ENCODE peak calls at places on chromosomes 13 and 19, in four cellular contexts. One of them, this sample, is unnamed.

GRCh38 chr13:80217614-80218456 is 123.1 kb downstream of the SPRY2 start:
- DNase-seq in GM20000: no peak
- DNase-seq in heart right ventricle: no peak
- DNase-seq in H1: no peak
- DNase-seq in this sample: no peak

GRCh38 chr13:74009100-74009668 is 125.0 kb downstream of the KLF12 start:
- DNase-seq in GM20000: no peak
- DNase-seq in heart right ventricle: no peak
- DNase-seq in H1: no peak
- DNase-seq in this sample: no peak

GRCh38 chr13:89951341-89951740 is 1396.1 kb upstream of the MIR17HG start:
- DNase-seq in GM20000: no peak
- DNase-seq in heart right ventricle: no peak
- DNase-seq in H1: no peak
- DNase-seq in this sample: no peak

GRCh38 chr19:10977773-10978155 is 16.9 kb downstream of the SMARCA4 start:
- DNase-seq in GM20000: no peak
- DNase-seq in heart right ventricle: no peak
- DNase-seq in H1: no peak
- DNase-seq in this sample: no peak

GRCh38 chr13:99908129-99908805 is 63.3 kb downstream of the ZIC5 start:
- DNase-seq in GM20000: no peak
- DNase-seq in heart right ventricle: no peak
- DNase-seq in H1: no peak
- DNase-seq in this sample: no peak

GRCh38 chr13:98372886-98373285 is 195.8 kb upstream of the RNF113B start:
- DNase-seq in GM20000: no peak
- DNase-seq in heart right ventricle: no peak
- DNase-seq in H1: no peak
- DNase-seq in this sample: no peak

GRCh38 chr19:57559008-57559403 is 657 bp downstream of the ZNF550 start:
- DNase-seq in GM20000: peak
- DNase-seq in heart right ventricle: peak
- DNase-seq in H1: no peak
- DNase-seq in this sample: peak

GRCh38 chr13:28678809-28679208 is 19.9 kb downstream of the POMP start:
- DNase-seq in GM20000: no peak
- DNase-seq in heart right ventricle: no peak
- DNase-seq in H1: no peak
- DNase-seq in this sample: no peak

GRCh38 chr13:69213331-69213850 is 894.2 kb upstream of the ATXN8OS start:
- DNase-seq in GM20000: no peak
- DNase-seq in heart right ventricle: no peak
- DNase-seq in H1: no peak
- DNase-seq in this sample: no peak

GRCh38 chr13:25847635-25848616 is 203.9 kb downstream of the SHISA2 start:
- DNase-seq in GM20000: no peak
- DNase-seq in heart right ventricle: no peak
- DNase-seq in H1: no peak
- DNase-seq in this sample: no peak

GRCh38 chr13:111325941-111326620 is 5.6 kb downstream of the TEX29 start:
- DNase-seq in GM20000: no peak
- DNase-seq in heart right ventricle: no peak
- DNase-seq in H1: no peak
- DNase-seq in this sample: no peak

GRCh38 chr13:85864963-85865530 is 65.8 kb upstream of the SLITRK6 start:
- DNase-seq in GM20000: no peak
- DNase-seq in heart right ventricle: no peak
- DNase-seq in H1: no peak
- DNase-seq in this sample: no peak

GRCh38 chr13:95643471-95643813 is 1.1 kb downstream of the DZIP1 start:
- DNase-seq in GM20000: no peak
- DNase-seq in heart right ventricle: no peak
- DNase-seq in H1: no peak
- DNase-seq in this sample: no peak

GRCh38 chr13:111401755-111402154 is 81.3 kb downstream of the TEX29 start:
- DNase-seq in GM20000: no peak
- DNase-seq in heart right ventricle: no peak
- DNase-seq in H1: no peak
- DNase-seq in this sample: no peak

GRCh38 chr13:98216135-98216565 is 39.1 kb upstream of the RNF113B start:
- DNase-seq in GM20000: no peak
- DNase-seq in heart right ventricle: peak
- DNase-seq in H1: no peak
- DNase-seq in this sample: no peak

GRCh38 chr19:38149597-38149996 is 74.4 kb downstream of the DPF1 start:
- DNase-seq in GM20000: no peak
- DNase-seq in heart right ventricle: no peak
- DNase-seq in H1: no peak
- DNase-seq in this sample: no peak

GRCh38 chr13:92967923-92968322 is 258.7 kb upstream of the GPC6 start:
- DNase-seq in GM20000: no peak
- DNase-seq in heart right ventricle: no peak
- DNase-seq in H1: no peak
- DNase-seq in this sample: no peak

GRCh38 chr13:99124695-99125334 is 75.8 kb upstream of the UBAC2 start:
- DNase-seq in GM20000: peak
- DNase-seq in heart right ventricle: no peak
- DNase-seq in H1: no peak
- DNase-seq in this sample: peak

GRCh38 chr19:39497850-39498261 is 891 bp upstream of the DLL3 start:
- DNase-seq in GM20000: peak
- DNase-seq in heart right ventricle: no peak
- DNase-seq in H1: peak
- DNase-seq in this sample: peak

GRCh38 chr19:13953021-13953531 is 767 bp downstream of the DCAF15 start:
- DNase-seq in GM20000: no peak
- DNase-seq in heart right ventricle: peak
- DNase-seq in H1: no peak
- DNase-seq in this sample: no peak

GRCh38 chr13:86318424-86318823 is 519.2 kb upstream of the SLITRK6 start:
- DNase-seq in GM20000: no peak
- DNase-seq in heart right ventricle: no peak
- DNase-seq in H1: no peak
- DNase-seq in this sample: no peak

GRCh38 chr13:39353988-39354387 is 249.0 kb downstream of the LHFPL6 start:
- DNase-seq in GM20000: no peak
- DNase-seq in heart right ventricle: no peak
- DNase-seq in H1: no peak
- DNase-seq in this sample: no peak

GRCh38 chr13:45200701-45201230 is at the start of gene KCTD4:
- DNase-seq in GM20000: no peak
- DNase-seq in heart right ventricle: no peak
- DNase-seq in H1: no peak
- DNase-seq in this sample: no peak

GRCh38 chr13:33642374-33643065 is 175.4 kb upstream of the RFC3 start:
- DNase-seq in GM20000: no peak
- DNase-seq in heart right ventricle: peak
- DNase-seq in H1: no peak
- DNase-seq in this sample: no peak

GRCh38 chr13:95541911-95542484 is 10.5 kb upstream of the CLDN10 start:
- DNase-seq in GM20000: no peak
- DNase-seq in heart right ventricle: no peak
- DNase-seq in H1: no peak
- DNase-seq in this sample: no peak

GRCh38 chr19:6767357-6768235 is at the start of gene SH2D3A:
- DNase-seq in GM20000: peak
- DNase-seq in heart right ventricle: peak
- DNase-seq in H1: peak
- DNase-seq in this sample: peak

GRCh38 chr19:15022752-15023151 is 26.5 kb upstream of the CASP14 start:
- DNase-seq in GM20000: no peak
- DNase-seq in heart right ventricle: no peak
- DNase-seq in H1: no peak
- DNase-seq in this sample: no peak

GRCh38 chr13:49348748-49349147 is 95.1 kb downstream of the CAB39L start:
- DNase-seq in GM20000: no peak
- DNase-seq in heart right ventricle: no peak
- DNase-seq in H1: peak
- DNase-seq in this sample: no peak

GRCh38 chr13:48562296-48563066 is 29.6 kb upstream of the RCBTB2 start:
- DNase-seq in GM20000: peak
- DNase-seq in heart right ventricle: no peak
- DNase-seq in H1: no peak
- DNase-seq in this sample: peak

DNA sequence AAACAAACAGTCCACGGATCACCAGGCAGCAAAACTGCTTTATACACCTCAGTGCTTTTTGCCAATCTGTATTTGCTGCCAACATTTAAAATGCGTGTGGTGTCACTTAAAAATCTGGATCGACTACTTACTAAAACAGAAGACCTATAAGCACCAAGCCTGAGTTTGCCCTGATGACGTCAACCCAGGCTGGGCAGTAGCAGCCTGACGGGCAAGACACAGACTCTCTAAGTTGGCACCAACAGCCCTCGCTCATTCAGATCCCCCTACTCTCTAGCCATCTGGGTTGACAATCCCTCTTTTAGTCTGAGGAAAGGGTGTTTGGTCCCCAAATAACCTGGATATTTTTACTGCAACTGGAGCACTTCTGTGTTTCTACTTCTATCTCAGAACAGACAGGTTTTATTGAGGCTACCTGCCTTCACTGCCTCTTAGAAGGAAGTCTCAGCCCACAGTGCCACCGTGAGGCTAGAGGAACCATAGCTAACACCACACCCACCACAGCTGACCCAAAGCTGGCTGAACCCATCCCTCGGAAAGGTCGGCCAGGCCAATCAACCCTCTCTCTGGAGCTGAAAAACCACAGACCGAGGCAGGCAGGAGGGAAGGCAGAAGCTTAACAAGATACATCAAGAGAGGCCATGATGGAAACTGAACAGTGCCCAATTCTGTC is 6.9 kb downstream of the SUGP2 start:
- DNase-seq in GM20000: no peak
- DNase-seq in heart right ventricle: no peak
- DNase-seq in H1: no peak
- DNase-seq in this sample: no peak
- TF ChIP-seq CTCF in GM20000: no peak
- TF ChIP-seq CTCF in heart right ventricle: peak
- TF ChIP-seq CTCF in H1: no peak
- TF ChIP-seq CTCF in this sample: peak

DNA sequence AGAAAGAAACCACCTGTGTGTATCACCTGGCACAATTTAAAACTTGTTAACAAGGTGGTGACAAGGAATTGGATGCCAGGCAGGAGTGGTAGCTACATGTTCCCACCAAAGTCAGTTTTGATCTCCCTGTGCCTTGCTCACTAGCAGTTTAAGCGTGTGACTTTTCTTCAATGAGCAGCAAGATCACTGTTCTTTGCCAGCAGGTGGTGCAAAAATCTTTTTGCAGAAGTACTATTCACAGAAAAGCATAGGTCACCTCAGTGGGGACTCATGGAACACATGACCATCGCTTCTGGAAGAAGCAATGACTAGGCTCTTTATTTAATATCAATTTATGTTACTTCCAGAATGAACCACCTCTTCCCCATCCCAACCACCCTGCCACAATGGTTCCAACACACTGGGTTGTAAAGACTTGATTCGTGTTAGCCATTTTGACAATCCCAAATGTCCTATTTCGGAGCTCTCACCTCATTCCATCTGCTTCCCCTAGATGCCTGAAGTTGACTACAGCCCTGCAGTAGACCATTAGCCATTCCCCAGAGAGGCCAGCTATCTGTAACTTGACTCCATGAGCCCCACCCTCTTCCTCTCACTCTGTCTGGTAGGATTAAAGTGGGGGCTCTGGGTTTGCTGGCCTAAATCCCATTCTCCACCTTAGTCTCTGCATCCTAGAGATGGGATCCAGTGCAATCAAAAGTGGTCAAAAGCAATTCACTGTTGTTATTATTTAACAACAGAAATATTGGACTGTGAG is 59.1 kb upstream of the TNFRSF19 start:
- DNase-seq in GM20000: peak
- DNase-seq in heart right ventricle: peak
- DNase-seq in H1: no peak
- DNase-seq in this sample: peak
- TF ChIP-seq CTCF in GM20000: peak
- TF ChIP-seq CTCF in heart right ventricle: peak
- TF ChIP-seq CTCF in H1: no peak
- TF ChIP-seq CTCF in this sample: peak

GRCh38 chr13:94305463-94305862 is 174.0 kb downstream of the DCT start:
- DNase-seq in GM20000: no peak
- DNase-seq in heart right ventricle: peak
- DNase-seq in H1: no peak
- DNase-seq in this sample: no peak

GRCh38 chr13:94305033-94305432 is 174.4 kb downstream of the DCT start:
- DNase-seq in GM20000: no peak
- DNase-seq in heart right ventricle: no peak
- DNase-seq in H1: no peak
- DNase-seq in this sample: no peak

GRCh38 chr13:94301487-94301886 is 178.0 kb downstream of the DCT start:
- DNase-seq in GM20000: no peak
- DNase-seq in heart right ventricle: no peak
- DNase-seq in H1: no peak
- DNase-seq in this sample: no peak

GRCh38 chr13:94305934-94306333 is 173.5 kb downstream of the DCT start:
- DNase-seq in GM20000: no peak
- DNase-seq in heart right ventricle: no peak
- DNase-seq in H1: no peak
- DNase-seq in this sample: no peak

GRCh38 chr13:94303644-94304174 is 175.8 kb downstream of the DCT start:
- DNase-seq in GM20000: no peak
- DNase-seq in heart right ventricle: no peak
- DNase-seq in H1: no peak
- DNase-seq in this sample: no peak
- TF ChIP-seq CTCF in GM20000: no peak
- TF ChIP-seq CTCF in heart right ventricle: no peak
- TF ChIP-seq CTCF in H1: no peak
- TF ChIP-seq CTCF in this sample: no peak

GRCh38 chr19:2495130-2495641 is 19.3 kb downstream of the GADD45B start:
- DNase-seq in GM20000: no peak
- DNase-seq in heart right ventricle: peak
- DNase-seq in H1: no peak
- DNase-seq in this sample: no peak
- TF ChIP-seq CTCF in GM20000: no peak
- TF ChIP-seq CTCF in heart right ventricle: no peak
- TF ChIP-seq CTCF in H1: no peak
- TF ChIP-seq CTCF in this sample: no peak

GRCh38 chr13:103557878-103558277 is 491.7 kb upstream of the SLC10A2 start:
- DNase-seq in GM20000: no peak
- DNase-seq in heart right ventricle: no peak
- DNase-seq in H1: no peak
- DNase-seq in this sample: no peak
- TF ChIP-seq CTCF in GM20000: no peak
- TF ChIP-seq CTCF in heart right ventricle: no peak
- TF ChIP-seq CTCF in H1: no peak
- TF ChIP-seq CTCF in this sample: no peak